ENCODE peak calls at places on chromosomes 2 and 18, in eight cellular contexts. H is CD8-positive, alpha-beta memory T cell; L is Daoy; B is NCI-H1694 treated with DMSO at 0.1 percent for 48 hours; N is stomach; M is NCI-H774; I is NCI-H1092; Q is H54. C is an unnamed sample.

GRCh38 chr2:236782938-236783337 is 213.3 kb downstream of the ACKR3 start:
- DNase-seq in H (no peak), M (no peak), Q (no peak), N (no peak), B (no peak), L (no peak), I (no peak), C (no peak)

GRCh38 chr2:111031546-111032484 is 88.9 kb upstream of the BCL2L11 start:
- DNase-seq in L (no peak), N (peak; percentile 23), M (no peak), H (no peak), I (no peak), B (no peak), Q (no peak), C (no peak)

GRCh38 chr2:74047152-74047551 is 62.4 kb downstream of the TET3 start:
- DNase-seq in M (no peak), Q (no peak), H (no peak), L (no peak), B (no peak), N (no peak), I (no peak), C (no peak)

GRCh38 chr2:63218800-63219511 is 168.3 kb downstream of the OTX1 start:
- DNase-seq in M (no peak), L (peak; percentile 7), B (no peak), N (no peak), I (no peak), H (no peak), Q (no peak), C (no peak)

GRCh38 chr2:191327484-191327883 is 82.3 kb downstream of the MYO1B start:
- DNase-seq in N (no peak), I (no peak), L (no peak), H (no peak), M (no peak), B (no peak), Q (no peak), C (no peak)

GRCh38 chr2:17717666-17718065 is 35.9 kb downstream of the SMC6 start:
- DNase-seq in I (no peak), B (no peak), Q (no peak), M (no peak), N (no peak), H (no peak), L (no peak), C (no peak)

GRCh38 chr2:29450823-29451222 is 335.6 kb downstream of the CLIP4 start:
- DNase-seq in Q (no peak), L (no peak), H (no peak), B (no peak), I (peak; percentile 7), N (no peak), M (peak; percentile 11), C (no peak)

GRCh38 chr2:112921982-112922381 is 11.0 kb downstream of the IL37 start:
- DNase-seq in I (no peak), L (no peak), H (no peak), M (no peak), Q (no peak), N (no peak), B (no peak), C (no peak)

GRCh38 chr2:86274265-86274917 is 63.0 kb downstream of the REEP1 start:
- DNase-seq in Q (peak; percentile 72), B (no peak), H (no peak), N (no peak), M (no peak), I (no peak), L (peak; percentile 77), C (no peak)

GRCh38 chr2:117771969-117772630 is 42.4 kb upstream of the DDX18 start:
- DNase-seq in I (peak; percentile 3), Q (no peak), L (no peak), B (peak; percentile 91), M (peak; percentile 16), H (no peak), N (no peak), C (no peak)

GRCh38 chr2:164706522-164706921 is 85.2 kb upstream of the GRB14 start:
- DNase-seq in H (no peak), I (no peak), N (no peak), Q (peak; percentile 10), M (no peak), B (no peak), L (peak; percentile 46), C (no peak)

GRCh38 chr18:55647331-55647730 is 59.3 kb upstream of the TCF4 start:
- DNase-seq in N (no peak), Q (no peak), B (no peak), M (no peak), L (no peak), I (no peak), H (no peak), C (no peak)

GRCh38 chr2:9095690-9096089 is 92.2 kb upstream of the MBOAT2 start:
- DNase-seq in N (peak; percentile 67), I (no peak), M (no peak), B (no peak), H (no peak), L (no peak), Q (no peak), C (no peak)

GRCh38 chr18:77374106-77374505 is 124.5 kb downstream of the GALR1 start:
- DNase-seq in B (no peak), I (no peak), M (peak; percentile 8), Q (no peak), L (no peak), N (no peak), H (no peak), C (no peak)

GRCh38 chr18:43665239-43665788 is 388.0 kb upstream of the SYT4 start:
- DNase-seq in B (no peak), M (no peak), H (no peak), I (no peak), Q (peak; percentile 1), L (no peak), N (no peak), C (no peak)

GRCh38 chr2:234694244-234695013 is 197.5 kb upstream of the ARL4C start:
- DNase-seq in Q (peak; percentile 55), B (no peak), M (no peak), I (no peak), H (no peak), L (peak; percentile 71), N (peak; percentile 71), C (no peak)

GRCh38 chr2:219460424-219460926 is 25.8 kb downstream of the SPEG start:
- DNase-seq in M (no peak), N (no peak), I (peak; percentile 54), B (no peak), H (no peak), L (peak; percentile 42), Q (no peak), C (no peak)

GRCh38 chr18:2805970-2806943 is 40.5 kb upstream of the EMILIN2 start:
- DNase-seq in Q (no peak), B (no peak), L (no peak), N (no peak), M (peak; percentile 9), I (no peak), H (no peak), C (no peak)

GRCh38 chr18:49628119-49628518 is 66.3 kb downstream of the LIPG start:
- DNase-seq in I (no peak), H (no peak), M (no peak), B (no peak), L (peak; percentile 64), N (no peak), Q (peak; percentile 12), C (no peak)

GRCh38 chr2:2331905-2332280 is 818 bp upstream of the MYT1L start:
- DNase-seq in Q (no peak), L (peak; percentile 74), N (no peak), I (peak; percentile 73), H (no peak), B (peak; percentile 99), M (peak; percentile 55), C (no peak)

GRCh38 chr2:147327636-147328035 is 517.2 kb upstream of the ACVR2A start:
- DNase-seq in N (no peak), L (no peak), Q (no peak), I (no peak), H (no peak), M (no peak), B (no peak), C (no peak)

GRCh38 chr2:186576614-186577013 is 13.2 kb upstream of the ITGAV start:
- DNase-seq in N (no peak), L (peak; percentile 13), H (no peak), Q (no peak), B (no peak), M (no peak), I (no peak), C (no peak)

GRCh38 chr2:226800941-226801784 is 1.5 kb upstream of the IRS1 start:
- DNase-seq in N (peak; percentile 88), Q (peak; percentile 90), L (peak; percentile 87), I (peak; percentile 70), M (peak; percentile 87), H (no peak), B (peak; percentile 96), C (peak; percentile 27)

GRCh38 chr18:60452424-60452823 is 79.8 kb upstream of the MC4R start:
- DNase-seq in H (no peak), Q (no peak), N (no peak), B (no peak), M (no peak), I (no peak), L (no peak), C (no peak)

GRCh38 chr2:233288663-233289062 is 19.0 kb upstream of the SAG start:
- DNase-seq in I (no peak), L (no peak), B (no peak), H (no peak), Q (no peak), M (no peak), N (no peak), C (no peak)

GRCh38 chr2:48510329-48510728 is 19.6 kb upstream of the STON1 start:
- DNase-seq in H (no peak), Q (no peak), L (no peak), I (no peak), M (no peak), N (no peak), B (no peak), C (no peak)

GRCh38 chr18:12776821-12777471 is 74.1 kb downstream of the PSMG2 start:
- DNase-seq in L (no peak), Q (no peak), M (no peak), H (no peak), B (no peak), I (no peak), N (no peak), C (no peak)

GRCh38 chr2:240412975-240413812 is 22.3 kb upstream of the GPC1 start:
- DNase-seq in Q (no peak), M (no peak), I (no peak), B (no peak), L (no peak), H (no peak), N (peak; percentile 16), C (no peak)

GRCh38 chr18:8957731-8958130 is 144.8 kb upstream of the NDUFV2 start:
- DNase-seq in B (peak; percentile 2), H (no peak), M (no peak), L (no peak), I (no peak), Q (no peak), N (no peak), C (no peak)